ENCODE peak calls at places on chromosomes 3 and 15, in four cellular contexts. J is GM12878, O is HL-60, Y is K562. K is an unnamed sample.

GRCh38 chr15:61064653-61065052 is 164.4 kb downstream of the RORA start:
- DNase-seq in J (no peak), O (no peak), Y (no peak), K (no peak)

GRCh38 chr15:62125763-62126162 is 39.3 kb downstream of the C2CD4B start:
- DNase-seq in J (no peak), O (no peak), Y (peak), K (no peak)

GRCh38 chr3:189945935-189946709 is 174.6 kb downstream of the P3H2 start:
- DNase-seq in J (no peak), O (no peak), Y (no peak), K (no peak)

GRCh38 chr3:173553635-173554280 is 156.2 kb downstream of the NLGN1 start:
- DNase-seq in J (no peak), O (no peak), Y (no peak), K (no peak)

GRCh38 chr15:46709461-46709860 is 1007.8 kb upstream of the SEMA6D start:
- DNase-seq in J (no peak), O (no peak), Y (no peak), K (no peak)

GRCh38 chr3:129003578-129004112 is 2.5 kb downstream of the EFCC1 start:
- DNase-seq in J (no peak), O (no peak), Y (no peak), K (no peak)

GRCh38 chr3:190492129-190492528 is 21.8 kb upstream of the IL1RAP start:
- DNase-seq in J (no peak), O (no peak), Y (no peak), K (no peak)

GRCh38 chr3:116188231-116188785 is 257.0 kb downstream of the LSAMP start:
- DNase-seq in J (no peak), O (no peak), Y (no peak), K (no peak)

GRCh38 chr3:172153335-172153861 is 114.0 kb downstream of the FNDC3B start:
- DNase-seq in J (no peak), O (no peak), Y (no peak), K (no peak)

GRCh38 chr3:175746308-175746707 is 887.2 kb downstream of the NAALADL2 start:
- DNase-seq in J (no peak), O (no peak), Y (no peak), K (no peak)

GRCh38 chr3:144178607-144179006 is 207.0 kb downstream of the DIPK2A start:
- DNase-seq in J (no peak), O (no peak), Y (no peak), K (no peak)

GRCh38 chr3:144185291-144185690 is 213.7 kb downstream of the DIPK2A start:
- DNase-seq in J (no peak), O (no peak), Y (no peak), K (no peak)

GRCh38 chr3:144182501-144182900 is 210.9 kb downstream of the DIPK2A start:
- DNase-seq in J (no peak), O (no peak), Y (no peak), K (no peak)

GRCh38 chr3:144175644-144176425 is 204.2 kb downstream of the DIPK2A start:
- DNase-seq in J (no peak), O (no peak), Y (no peak), K (no peak)

GRCh38 chr3:144181062-144181461 is 209.4 kb downstream of the DIPK2A start:
- DNase-seq in J (no peak), O (no peak), Y (no peak), K (no peak)
- TF ChIP-seq SPI1 in J (no peak), O (no peak), Y (no peak), K (no peak)

GRCh38 chr15:84910928-84911623 is 26.6 kb downstream of the SLC28A1 start:
- DNase-seq in J (no peak), O (no peak), Y (no peak), K (no peak)

GRCh38 chr15:84914351-84914750 is 29.9 kb downstream of the SLC28A1 start:
- DNase-seq in J (no peak), O (no peak), Y (no peak), K (no peak)

GRCh38 chr15:84909782-84910181 is 25.3 kb downstream of the SLC28A1 start:
- DNase-seq in J (no peak), O (no peak), Y (no peak), K (no peak)

GRCh38 chr15:84909029-84909428 is 24.6 kb downstream of the SLC28A1 start:
- DNase-seq in J (no peak), O (no peak), Y (no peak), K (no peak)

DNA sequence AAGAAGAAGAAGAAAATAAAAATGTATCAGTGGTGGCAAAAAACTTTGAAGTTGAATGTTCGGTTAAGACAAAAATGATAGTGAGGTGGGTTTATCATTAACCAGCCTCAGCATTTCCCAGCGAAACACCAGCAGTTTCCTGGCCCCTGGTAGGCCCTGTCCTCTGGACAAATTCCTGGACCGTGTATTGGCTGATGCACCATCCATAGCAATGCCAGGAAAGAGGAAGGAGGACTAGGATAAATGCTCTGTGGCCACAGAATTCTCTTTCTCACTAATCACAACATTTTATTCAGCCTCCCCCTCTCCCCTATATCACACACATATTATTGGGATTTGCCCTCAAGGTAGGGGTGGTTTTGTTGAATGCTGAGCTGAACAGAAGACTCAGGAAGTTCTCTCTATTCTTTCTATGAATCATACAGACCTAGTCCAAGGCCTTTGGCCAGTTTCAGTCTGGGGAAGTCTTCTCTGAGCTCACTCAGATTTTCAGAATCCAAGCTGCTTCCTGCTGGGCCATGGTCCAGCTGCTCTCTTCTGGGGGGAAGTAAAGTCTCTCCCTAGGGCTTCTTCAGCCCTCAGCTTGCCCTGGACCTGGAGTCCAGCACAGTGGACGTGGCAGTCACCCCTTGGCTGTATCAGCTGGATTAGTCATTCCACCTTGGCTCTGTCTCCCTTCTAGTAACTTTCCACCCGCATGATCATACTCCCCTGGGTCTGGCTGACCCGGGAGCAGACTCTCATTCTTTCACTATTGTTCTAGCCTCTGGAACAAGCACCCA is 27.6 kb downstream of the SLC28A1 start:
- DNase-seq in J (no peak), O (no peak), Y (no peak), K (no peak)
- TF ChIP-seq SPI1 in J (no peak), O (no peak), Y (no peak), K (no peak)

DNA sequence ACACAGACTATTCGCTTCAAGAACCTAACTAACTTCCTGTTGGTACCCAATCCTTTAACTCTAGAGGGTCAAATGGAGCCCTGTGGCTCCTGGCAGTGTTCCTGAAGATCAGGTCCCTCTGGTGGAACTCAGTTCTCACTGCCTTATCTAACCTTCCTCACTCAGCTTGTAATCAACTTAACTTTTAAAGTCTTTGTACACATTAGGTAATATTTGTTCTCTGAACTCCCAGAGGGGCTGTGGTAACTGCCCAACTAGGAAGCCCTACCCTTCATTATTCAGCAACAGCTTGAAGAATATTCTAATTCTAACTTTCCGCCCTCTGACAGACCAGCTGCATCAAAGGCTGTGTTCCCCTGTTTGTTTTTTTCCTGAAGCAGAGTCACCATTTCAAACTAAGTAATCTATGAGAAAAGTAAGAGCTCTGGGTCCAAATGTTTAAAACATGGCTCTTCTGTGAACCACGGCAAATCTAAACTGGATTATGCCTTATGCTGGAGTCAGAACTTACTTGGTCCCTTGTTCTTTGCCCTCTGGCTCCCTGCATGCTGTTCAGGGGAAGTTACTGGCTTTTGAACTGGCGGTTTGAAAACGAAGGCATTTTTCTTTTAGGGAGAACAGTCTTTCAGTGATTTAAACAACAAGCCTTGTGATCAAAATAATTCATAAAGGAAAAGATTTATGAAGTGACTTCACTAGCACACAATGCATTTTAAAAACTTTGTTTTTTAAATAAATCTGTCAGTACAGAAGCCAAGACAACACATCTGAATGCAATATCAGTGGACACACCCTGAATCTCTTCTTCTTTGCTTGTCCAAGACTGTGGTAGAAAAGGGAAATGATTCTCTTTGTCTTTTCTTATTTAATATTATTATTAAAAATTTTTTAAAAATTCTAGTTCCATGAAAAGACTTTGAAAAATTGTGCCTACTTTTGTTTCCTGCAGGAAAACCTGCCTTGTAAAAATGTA is 365.6 kb downstream of the TIGIT start:
- DNase-seq in J (no peak), O (no peak), Y (no peak), K (no peak)
- TF ChIP-seq SPI1 in J (no peak), O (no peak), Y (no peak), K (no peak)

GRCh38 chr3:194800014-194800413 is 114.3 kb downstream of the FAM43A start:
- DNase-seq in J (no peak), O (no peak), Y (no peak), K (no peak)
- TF ChIP-seq SPI1 in J (no peak), O (no peak), Y (no peak), K (no peak)

GRCh38 chr3:138471481-138471880 is 37.1 kb downstream of the ESYT3 start:
- DNase-seq in J (no peak), O (no peak), Y (no peak), K (no peak)

GRCh38 chr3:138472141-138472825 is 37.9 kb downstream of the ESYT3 start:
- DNase-seq in J (no peak), O (no peak), Y (no peak), K (no peak)

GRCh38 chr3:138477120-138477519 is 42.7 kb downstream of the ESYT3 start:
- DNase-seq in J (no peak), O (no peak), Y (no peak), K (no peak)

GRCh38 chr3:138476526-138476925 is 42.1 kb downstream of the ESYT3 start:
- DNase-seq in J (no peak), O (no peak), Y (no peak), K (no peak)

DNA sequence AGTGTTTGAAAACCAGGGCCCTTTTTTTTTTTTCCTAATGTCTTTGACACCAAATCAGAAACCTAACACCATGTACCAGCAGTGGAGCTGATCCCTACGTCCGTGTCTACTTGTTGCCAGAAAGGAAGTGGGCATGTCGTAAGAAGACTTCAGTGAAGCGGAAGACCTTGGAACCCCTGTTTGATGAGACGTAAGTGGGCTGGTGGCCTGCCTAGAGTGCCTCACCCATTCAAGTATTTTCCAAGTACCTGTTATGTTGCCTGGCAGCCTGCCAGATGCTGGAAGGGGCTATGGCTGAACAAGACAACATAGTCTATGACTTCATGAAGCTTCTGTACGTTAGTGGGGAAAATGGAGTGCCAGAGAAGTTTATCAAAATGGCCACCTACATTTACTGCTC is 39.7 kb downstream of the ESYT3 start:
- DNase-seq in J (no peak), O (no peak), Y (no peak), K (no peak)
- TF ChIP-seq SPI1 in J (no peak), O (no peak), Y (no peak), K (no peak)